ENCODE peak calls at places on chromosomes 12 and 14, in nine cellular contexts. T is OCI-LY7, Q is hepatocyte, X is HCT116, E is GM23338, Y is neural progenitor cell, V is PC-3, B is MM.1S, K is SK-N-SH. J is an unnamed sample.

GRCh38 chr12:50785406-50785805 is 21.5 kb downstream of the ATF1 start:
- DNase-seq in Q (no peak), T (no peak), Y (no peak), E (no peak), K (no peak), B (no peak), V (no peak), X (no peak), J (no peak)

GRCh38 chr12:92602476-92602875 is 100.3 kb upstream of the PLEKHG7 start:
- DNase-seq in T (no peak), Q (peak), B (no peak), K (no peak), Y (no peak), X (no peak), V (peak), E (no peak), J (peak)

GRCh38 chr12:6463858-6464257 is 6.6 kb downstream of the VAMP1 start:
- DNase-seq in T (no peak), B (no peak), Q (no peak), Y (no peak), V (no peak), X (no peak), E (no peak), K (no peak), J (no peak)

GRCh38 chr12:112837629-112838191 is 46.2 kb downstream of the RPH3A start:
- DNase-seq in E (no peak), K (no peak), T (no peak), X (no peak), Q (peak), Y (no peak), V (peak), B (no peak), J (peak)

GRCh38 chr12:129312048-129312447 is 458.8 kb downstream of the GLT1D1 start:
- DNase-seq in Q (no peak), B (no peak), E (peak), K (no peak), X (no peak), V (no peak), Y (peak), T (no peak), J (no peak)

GRCh38 chr12:131923260-131923659 is 5.8 kb upstream of the PUS1 start:
- DNase-seq in B (peak), T (peak), V (no peak), E (no peak), K (no peak), Y (no peak), X (no peak), Q (no peak), J (no peak)

GRCh38 chr14:48398675-48399282 is 723.4 kb upstream of the MDGA2 start:
- DNase-seq in X (peak), E (peak), T (peak), K (peak), Q (peak), V (peak), B (peak), Y (peak), J (peak)

GRCh38 chr12:130634866-130635265 is 81.2 kb downstream of the RIMBP2 start:
- DNase-seq in Q (no peak), B (no peak), T (no peak), K (no peak), E (no peak), X (no peak), V (no peak), Y (no peak), J (no peak)

GRCh38 chr12:12661086-12661485 is 34.9 kb downstream of the GPR19 start:
- DNase-seq in Y (no peak), T (no peak), X (no peak), E (no peak), V (peak), B (no peak), Q (no peak), K (no peak), J (peak)

GRCh38 chr14:20460458-20461229 is 590 bp downstream of the PIP4P1 start:
- DNase-seq in X (no peak), Y (no peak), E (peak), B (peak), Q (peak), T (peak), V (peak), K (no peak), J (peak)

GRCh38 chr12:132449565-132450390 is 40.2 kb upstream of the FBRSL1 start:
- DNase-seq in V (no peak), K (no peak), E (no peak), Q (no peak), Y (no peak), X (no peak), T (no peak), B (peak), J (no peak)

GRCh38 chr14:102539544-102540309 is 30.2 kb upstream of the ANKRD9 start:
- DNase-seq in Q (peak), K (peak), B (no peak), E (no peak), T (no peak), V (no peak), X (no peak), Y (no peak), J (no peak)

GRCh38 chr12:92627511-92627910 is 75.3 kb upstream of the PLEKHG7 start:
- DNase-seq in K (no peak), X (no peak), Q (no peak), B (no peak), Y (no peak), V (no peak), E (no peak), T (no peak), J (no peak)

GRCh38 chr14:76771432-76771980 is 10.2 kb downstream of the VASH1 start:
- DNase-seq in T (no peak), Y (no peak), X (no peak), V (no peak), K (no peak), Q (no peak), B (no peak), E (no peak), J (no peak)

GRCh38 chr12:71438670-71439361 is 782 bp upstream of the LGR5 start:
- DNase-seq in X (no peak), E (peak), T (no peak), B (no peak), Q (peak), V (peak), K (peak), Y (peak), J (peak)

GRCh38 chr12:130374083-130374482 is 36.4 kb downstream of the PIWIL1 start:
- DNase-seq in B (no peak), Q (no peak), T (no peak), Y (no peak), X (no peak), K (no peak), V (no peak), E (no peak), J (no peak)

GRCh38 chr12:31773223-31773750 is 44.5 kb upstream of the AMN1 start:
- DNase-seq in Y (no peak), B (no peak), X (no peak), V (no peak), T (peak), E (no peak), K (peak), Q (peak), J (no peak)

GRCh38 chr12:52865090-52865944 is 16.5 kb upstream of the KRT78 start:
- DNase-seq in E (peak), V (peak), X (peak), K (peak), Y (peak), B (no peak), Q (peak), T (peak), J (peak)

GRCh38 chr14:26200675-26201074 is 397.2 kb downstream of the NOVA1 start:
- DNase-seq in B (no peak), X (no peak), T (no peak), E (no peak), K (no peak), Q (no peak), V (peak), Y (no peak), J (peak)

GRCh38 chr14:47240755-47241437 is 434.5 kb downstream of the MDGA2 start:
- DNase-seq in K (no peak), T (no peak), X (no peak), Y (peak), Q (no peak), V (no peak), B (no peak), E (peak), J (no peak)

GRCh38 chr12:53989227-53990113 is 4.5 kb downstream of the HOXC10 start:
- DNase-seq in Y (peak), Q (peak), V (peak), X (no peak), E (peak), B (peak), K (no peak), T (peak), J (peak)

GRCh38 chr12:2844786-2845185 is 10.0 kb upstream of the NRIP2 start:
- DNase-seq in V (no peak), B (no peak), K (no peak), Q (no peak), X (no peak), Y (peak), E (no peak), T (no peak), J (no peak)

GRCh38 chr14:61565181-61565580 is 130.1 kb upstream of the HIF1A start:
- DNase-seq in Q (no peak), T (no peak), E (no peak), X (no peak), K (no peak), Y (no peak), V (peak), B (no peak), J (peak)

GRCh38 chr12:130456375-130457199 is 118.9 kb downstream of the PIWIL1 start:
- DNase-seq in T (no peak), X (no peak), Q (peak), K (no peak), V (no peak), E (no peak), Y (no peak), B (no peak), J (peak)

GRCh38 chr12:47302111-47302597 is 222.4 kb upstream of the AMIGO2 start:
- DNase-seq in B (no peak), T (peak), Y (no peak), Q (no peak), X (no peak), E (no peak), V (no peak), K (no peak), J (no peak)

GRCh38 chr14:24849471-24849870 is 200.5 kb downstream of the STXBP6 start:
- DNase-seq in B (no peak), Q (no peak), K (no peak), Y (no peak), T (no peak), X (no peak), V (no peak), E (no peak), J (peak)

GRCh38 chr12:28184378-28184777 is 5.9 kb upstream of the CCDC91 start:
- DNase-seq in B (no peak), K (no peak), T (no peak), Q (no peak), E (no peak), V (no peak), X (no peak), Y (no peak), J (no peak)

GRCh38 chr14:88834883-88835431 is 10.5 kb downstream of the TTC8 start:
- DNase-seq in Q (no peak), X (no peak), V (peak), K (no peak), E (no peak), T (no peak), B (no peak), Y (no peak), J (peak)

GRCh38 chr14:52079239-52079956 is 10.5 kb upstream of the NID2 start:
- DNase-seq in K (no peak), T (no peak), E (no peak), Q (no peak), Y (no peak), B (no peak), X (no peak), V (peak), J (peak)

GRCh38 chr12:120412421-120412820 is 25.5 kb upstream of the COX6A1 start:
- DNase-seq in K (no peak), V (no peak), Q (no peak), B (no peak), Y (no peak), T (no peak), E (no peak), X (no peak), J (no peak)

GRCh38 chr12:124162151-124163110 is 132.5 kb upstream of the RFLNA start:
- DNase-seq in B (no peak), Y (no peak), V (peak), X (peak), E (no peak), T (peak), K (no peak), Q (no peak), J (no peak)
- TF ChIP-seq EZH2phosphoT487 in B (no peak), Y (no peak), V (no peak), X (no peak), E (no peak), T (no peak), K (no peak), Q (no peak), J (no peak)

DNA sequence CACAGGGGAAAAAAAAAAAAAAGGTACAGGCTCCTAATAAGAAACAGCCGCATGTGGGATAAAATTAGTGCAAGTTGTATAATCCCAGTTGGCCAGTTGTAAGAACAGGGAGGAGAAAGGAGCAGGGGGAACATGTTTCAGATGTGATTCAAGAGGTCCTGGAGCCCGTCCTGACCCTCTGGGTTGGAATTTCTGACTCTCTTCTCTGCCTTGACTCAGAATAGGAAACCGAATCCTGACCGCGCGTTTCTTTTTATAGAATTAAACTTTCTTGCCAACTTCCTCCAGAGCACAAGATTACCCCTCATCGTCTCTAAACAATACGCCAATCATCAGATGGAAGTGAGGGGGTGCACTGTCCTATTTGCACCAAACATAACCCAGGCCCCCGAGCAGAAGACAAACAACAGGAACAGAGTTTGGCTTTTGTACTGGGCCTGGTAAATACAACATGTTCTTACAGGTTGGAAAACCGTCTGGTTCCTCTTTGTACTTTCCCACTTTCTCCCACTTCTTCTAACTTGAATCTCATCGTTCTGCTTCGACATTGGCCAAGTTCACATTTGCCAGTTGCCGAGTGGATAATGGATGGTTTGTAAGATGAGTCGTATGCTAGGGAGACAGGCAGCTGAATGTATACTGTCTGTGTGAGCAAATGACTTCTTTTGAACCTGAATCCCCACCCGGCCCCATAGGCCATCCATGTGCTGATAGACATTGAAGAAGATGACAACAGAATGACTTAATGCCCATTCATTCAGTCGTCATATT is 42.5 kb upstream of the MED13L start:
- DNase-seq in E (no peak), B (peak), K (peak), Y (no peak), X (no peak), T (no peak), V (peak), Q (peak), J (peak)
- TF ChIP-seq EZH2phosphoT487 in E (no peak), B (no peak), K (no peak), Y (no peak), X (no peak), T (no peak), V (no peak), Q (no peak), J (no peak)

DNA sequence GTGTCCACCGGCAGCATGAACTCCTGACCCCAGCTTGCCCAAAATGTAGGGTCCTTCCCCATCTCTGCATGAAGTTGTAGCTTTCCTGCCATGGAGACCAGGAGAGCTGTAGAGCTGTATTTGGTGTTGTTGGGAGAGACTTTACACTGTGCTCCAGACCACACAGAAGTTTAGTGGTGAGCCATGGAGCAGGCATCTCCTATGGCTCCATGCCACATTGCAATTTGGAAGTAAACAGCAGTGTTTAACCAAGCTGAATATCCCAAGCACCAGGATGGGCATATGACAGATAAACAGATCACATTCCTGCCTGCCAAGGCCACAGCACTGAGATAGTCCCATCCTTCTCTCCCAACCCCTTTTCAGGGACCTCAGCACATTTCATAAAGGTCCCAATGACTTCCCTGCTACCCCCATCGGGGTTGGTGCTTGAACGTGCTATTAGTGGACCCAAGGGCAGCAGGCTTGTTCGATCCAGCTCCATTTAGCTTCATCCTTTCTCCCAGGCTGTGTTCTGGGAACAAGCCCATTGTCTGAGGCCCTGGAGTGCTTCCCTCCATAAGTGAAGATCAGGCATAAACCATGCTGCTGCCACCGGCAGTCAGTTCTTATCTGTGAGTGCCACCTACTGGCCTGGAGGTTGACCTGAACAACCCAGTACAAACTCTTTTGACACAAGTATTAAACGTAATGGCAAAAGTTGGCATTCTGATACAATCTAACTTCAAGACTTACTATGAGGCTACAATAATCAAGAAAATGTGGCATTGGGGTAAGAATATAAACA is 172.3 kb upstream of the ATXN7L3B start:
- DNase-seq in B (peak), V (peak), E (peak), T (peak), K (peak), X (no peak), Y (peak), Q (peak), J (peak)
- TF ChIP-seq EZH2phosphoT487 in B (no peak), V (no peak), E (no peak), T (no peak), K (no peak), X (no peak), Y (no peak), Q (no peak), J (no peak)

DNA sequence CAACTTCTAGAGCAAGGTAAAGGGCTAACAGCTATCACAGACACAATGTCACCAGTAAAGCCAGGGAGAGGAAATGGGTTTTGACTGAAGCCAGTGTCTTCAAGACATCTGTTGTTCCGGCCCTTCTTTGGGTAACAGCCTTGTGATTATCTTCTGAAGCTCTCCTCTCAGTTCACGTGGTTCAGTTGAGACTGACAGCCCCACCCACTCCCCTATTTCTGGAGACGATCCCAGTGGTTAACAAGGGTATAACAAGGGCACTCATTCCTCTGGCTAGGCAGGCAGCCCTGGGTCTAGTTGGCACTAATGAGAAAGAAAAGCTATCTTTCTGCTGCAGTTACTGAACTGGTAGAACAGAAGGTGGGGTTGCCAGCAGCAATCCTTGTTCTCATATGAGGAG is 6.9 kb downstream of the GNPTAB start:
- DNase-seq in E (peak), Y (peak), X (peak), T (peak), V (peak), B (peak), Q (peak), K (peak), J (peak)
- TF ChIP-seq EZH2phosphoT487 in E (no peak), Y (no peak), X (no peak), T (no peak), V (no peak), B (no peak), Q (no peak), K (no peak), J (no peak)

GRCh38 chr14:104437703-104438102 is 141.9 kb upstream of the C14orf180 start:
- DNase-seq in Q (no peak), X (no peak), T (no peak), Y (no peak), B (no peak), K (peak), V (no peak), E (no peak), J (no peak)
- TF ChIP-seq EZH2phosphoT487 in Q (no peak), X (no peak), T (no peak), Y (no peak), B (no peak), K (no peak), V (no peak), E (no peak), J (no peak)

DNA sequence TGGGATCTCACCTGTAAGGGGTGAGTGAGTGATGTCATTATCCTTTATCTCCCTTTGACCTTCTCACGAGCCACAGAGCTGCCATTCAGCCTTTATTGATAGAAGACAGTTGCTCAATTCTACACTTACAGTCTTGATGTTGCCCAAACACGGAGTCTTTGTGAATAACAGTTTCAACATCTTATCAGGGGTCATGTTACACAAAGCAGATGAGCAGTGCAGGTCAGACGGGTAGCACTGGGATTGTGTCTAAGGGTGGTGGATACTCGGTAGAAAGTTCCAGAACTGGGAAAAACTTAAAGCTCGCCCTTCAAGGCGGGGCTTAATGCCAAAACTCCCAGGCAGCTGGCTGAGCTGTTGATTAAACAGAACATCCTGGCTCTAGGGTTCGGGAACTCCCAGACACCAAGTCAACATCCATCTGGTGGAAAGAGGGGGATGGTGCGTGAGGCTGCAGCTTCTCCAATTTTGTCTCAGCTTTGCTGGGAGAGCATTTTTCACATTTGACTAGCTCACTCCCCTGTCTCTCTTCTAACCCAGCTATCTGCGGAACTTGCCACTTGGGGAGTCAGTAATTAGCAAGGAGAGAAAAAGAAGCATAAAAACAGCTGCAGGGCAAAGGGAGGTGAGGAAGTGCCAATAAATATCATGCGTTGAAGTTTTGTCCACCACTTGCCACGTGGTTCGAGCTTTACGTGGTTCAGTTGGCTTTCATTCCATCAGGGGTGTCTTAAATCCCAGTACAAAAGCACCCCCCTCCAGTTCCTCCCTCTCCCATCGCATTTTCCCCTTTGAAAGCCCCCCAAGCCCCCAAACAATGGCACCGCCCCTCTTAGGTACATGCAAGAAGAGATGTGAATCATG is 31.0 kb downstream of the FOXN4 start:
- DNase-seq in K (no peak), Q (peak), E (no peak), Y (peak), B (no peak), V (no peak), X (no peak), T (no peak), J (peak)
- TF ChIP-seq EZH2phosphoT487 in K (no peak), Q (no peak), E (no peak), Y (no peak), B (no peak), V (no peak), X (no peak), T (no peak), J (no peak)

GRCh38 chr14:22448905-22449611 is 140.0 kb downstream of the DAD1 start:
- DNase-seq in Q (no peak), Y (no peak), X (no peak), E (no peak), T (peak), V (peak), B (no peak), K (no peak), J (peak)
- TF ChIP-seq EZH2phosphoT487 in Q (no peak), Y (no peak), X (no peak), E (no peak), T (no peak), V (no peak), B (no peak), K (no peak), J (no peak)

J was measured in GM23248.